ENCODE peak calls at places on chromosomes 2 and 18, in seven cellular contexts. L is fibroblast of pulmonary artery, D is adrenal gland, P is Calu3, S is WTC11, K is tibial nerve, J is psoas muscle. C is an unnamed sample.
A peak's percentile ranks its signal among the peaks of the same experiment; 100 is the strongest.

GRCh38 chr2:196331143-196331542 is 159.8 kb upstream of the STK17B start:
- DNase-seq in P (peak; percentile 25), D (no peak), L (peak; percentile 89), J (no peak), S (no peak), K (no peak), C (peak; percentile 17)

GRCh38 chr2:145691659-145692058 is 1171.7 kb upstream of the ZEB2 start:
- DNase-seq in S (no peak), L (no peak), D (no peak), J (no peak), P (no peak), K (no peak), C (no peak)

GRCh38 chr2:150482111-150482510 is 5.4 kb downstream of the RND3 start:
- DNase-seq in J (no peak), S (no peak), K (no peak), D (no peak), L (no peak), P (no peak), C (no peak)

GRCh38 chr2:134845719-134846118 is 7.3 kb downstream of the ACMSD start:
- DNase-seq in P (no peak), S (no peak), K (no peak), D (no peak), J (no peak), L (peak; percentile 8), C (no peak)

GRCh38 chr2:145563752-145564615 is 1044.1 kb upstream of the ZEB2 start:
- DNase-seq in P (no peak), K (no peak), L (no peak), J (no peak), S (no peak), D (no peak), C (no peak)

GRCh38 chr2:103986001-103986400 is 867.9 kb upstream of the POU3F3 start:
- DNase-seq in L (no peak), K (no peak), D (no peak), P (no peak), J (no peak), S (no peak), C (no peak)

GRCh38 chr2:15159751-15160177 is 401.4 kb downstream of the NBAS start:
- DNase-seq in K (no peak), J (no peak), L (peak; percentile 73), P (peak; percentile 20), D (no peak), S (no peak), C (no peak)

GRCh38 chr2:39875182-39875913 is 96.3 kb upstream of the THUMPD2 start:
- DNase-seq in K (no peak), D (peak; percentile 15), L (peak; percentile 97), J (no peak), P (no peak), S (no peak), C (peak; percentile 38)

GRCh38 chr2:95261602-95262001 is 12.6 kb upstream of the PROM2 start:
- DNase-seq in L (no peak), S (no peak), K (no peak), P (no peak), J (no peak), D (no peak), C (no peak)

GRCh38 chr2:241852981-241853631 is 5.6 kb downstream of the PDCD1 start:
- DNase-seq in P (no peak), K (peak; percentile 9), S (no peak), J (no peak), D (no peak), L (no peak), C (peak; percentile 51)

GRCh38 chr2:99159594-99159993 is 4.8 kb downstream of the LIPT1 start:
- DNase-seq in K (no peak), D (no peak), J (no peak), L (no peak), S (no peak), P (no peak), C (no peak)

GRCh38 chr2:96164459-96165184 is 19.4 kb upstream of the DUSP2 start:
- DNase-seq in S (peak; percentile 38), P (no peak), K (no peak), L (no peak), D (no peak), J (no peak), C (no peak)

GRCh38 chr2:230564805-230565779 is 147.6 kb upstream of the CAB39 start:
- DNase-seq in J (no peak), S (no peak), D (no peak), K (no peak), P (peak; percentile 22), L (no peak), C (no peak)

GRCh38 chr18:57797209-57797651 is 5.9 kb downstream of the ATP8B1 start:
- DNase-seq in K (no peak), D (no peak), P (peak; percentile 55), S (no peak), L (no peak), J (no peak), C (no peak)

GRCh38 chr2:42168459-42169099 is 574 bp upstream of the EML4 start:
- DNase-seq in S (no peak), K (no peak), P (no peak), J (no peak), L (no peak), D (no peak), C (no peak)

GRCh38 chr2:171347158-171347557 is 86.6 kb downstream of the METTL8 start:
- DNase-seq in S (no peak), P (no peak), L (no peak), D (no peak), K (no peak), J (no peak), C (no peak)

GRCh38 chr2:172496096-172496709 is 59.7 kb upstream of the PDK1 start:
- DNase-seq in J (no peak), S (no peak), K (no peak), D (no peak), P (no peak), L (no peak), C (no peak)

GRCh38 chr18:77086656-77087390 is 45.8 kb downstream of the MBP start:
- DNase-seq in K (no peak), P (peak; percentile 72), D (no peak), J (no peak), S (peak; percentile 52), L (no peak), C (peak; percentile 70)

GRCh38 chr2:153388246-153388645 is 90.3 kb downstream of the RPRM start:
- DNase-seq in L (no peak), J (no peak), S (no peak), K (no peak), P (no peak), D (no peak), C (no peak)

GRCh38 chr2:41913311-41913710 is 134.5 kb upstream of the PKDCC start:
- DNase-seq in D (no peak), J (no peak), P (no peak), S (no peak), K (no peak), L (no peak), C (no peak)

GRCh38 chr2:102050854-102051391 is 59.2 kb downstream of the IL1R2 start:
- DNase-seq in D (peak; percentile 90), J (peak; percentile 89), P (no peak), K (peak; percentile 79), L (peak; percentile 99), S (no peak), C (peak; percentile 90)

GRCh38 chr2:68414862-68415261 is 49.8 kb downstream of the PLEK start:
- DNase-seq in J (no peak), L (no peak), D (no peak), P (no peak), S (no peak), K (no peak), C (no peak)

GRCh38 chr2:191675807-191676667 is 1.9 kb upstream of the NABP1 start:
- DNase-seq in J (peak; percentile 55), D (peak; percentile 42), L (no peak), K (no peak), S (no peak), P (no peak), C (peak; percentile 43)

GRCh38 chr2:238083919-238084318 is 16.2 kb upstream of the ESPNL start:
- DNase-seq in S (no peak), J (no peak), D (no peak), K (no peak), L (no peak), P (no peak), C (no peak)
- TF ChIP-seq CTCF in S (no peak), J (no peak), D (no peak), K (no peak), L (no peak), P (no peak), C (no peak)

DNA sequence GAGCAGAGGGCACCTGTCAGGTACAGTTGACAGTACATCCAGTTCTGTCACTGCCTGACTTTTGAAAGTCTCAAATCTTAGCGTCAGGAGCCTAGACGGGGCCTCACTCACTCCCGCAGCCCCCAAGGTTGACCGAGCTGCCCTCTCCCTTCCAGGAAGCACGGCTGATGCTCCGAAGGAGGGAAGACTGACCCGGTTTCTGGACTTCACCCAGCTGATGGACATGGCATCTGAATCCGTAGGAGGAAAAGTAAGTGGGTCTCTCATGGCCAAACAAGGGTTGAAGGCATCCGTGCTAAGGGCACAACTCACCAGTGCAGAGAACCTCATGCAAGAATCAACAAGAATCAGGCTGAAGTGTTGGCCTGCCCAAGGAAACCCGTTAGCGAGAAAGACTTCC is 12.9 kb downstream of the ALLC start:
- DNase-seq in D (no peak), L (no peak), K (no peak), S (no peak), J (no peak), P (no peak), C (no peak)
- TF ChIP-seq CTCF in D (no peak), L (no peak), K (no peak), S (no peak), J (no peak), P (no peak), C (no peak)

DNA sequence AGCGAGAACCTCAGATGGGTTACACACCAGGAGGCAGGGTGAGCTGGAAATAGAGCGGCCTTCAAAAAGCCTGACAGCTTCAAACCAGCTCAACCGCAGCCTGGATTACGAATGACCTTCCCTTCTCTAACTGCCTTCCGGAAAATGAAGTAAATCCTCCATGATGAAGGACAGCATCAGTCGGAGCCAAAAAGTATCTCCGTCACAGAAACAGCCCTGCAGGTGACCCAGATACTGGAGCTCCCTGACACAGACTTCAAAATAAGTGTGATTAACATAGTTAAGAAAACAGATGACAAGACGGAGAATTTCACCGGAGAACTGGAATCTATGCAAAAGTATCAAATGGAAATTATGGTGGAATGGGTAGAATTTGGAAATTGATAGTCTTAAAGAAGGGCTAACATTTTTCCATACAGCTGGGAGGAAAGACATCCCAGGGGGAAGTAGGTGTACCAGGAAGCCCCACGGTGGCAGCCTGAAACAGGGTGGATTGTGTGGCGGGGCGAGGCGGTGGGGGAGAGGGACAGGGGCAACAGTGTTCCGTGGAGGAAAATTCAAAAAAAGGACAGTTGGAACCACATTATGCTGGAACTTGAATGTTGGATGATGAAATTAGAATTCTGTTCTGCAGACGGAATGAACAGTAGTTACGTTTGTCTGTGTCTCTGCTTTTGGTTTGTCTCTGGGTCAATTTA is 10.4 kb upstream of the CIB4 start:
- DNase-seq in D (peak; percentile 84), P (no peak), S (no peak), L (no peak), K (no peak), J (no peak), C (no peak)
- TF ChIP-seq CTCF in D (peak; percentile 33), P (no peak), S (no peak), L (no peak), K (no peak), J (no peak), C (no peak)

DNA sequence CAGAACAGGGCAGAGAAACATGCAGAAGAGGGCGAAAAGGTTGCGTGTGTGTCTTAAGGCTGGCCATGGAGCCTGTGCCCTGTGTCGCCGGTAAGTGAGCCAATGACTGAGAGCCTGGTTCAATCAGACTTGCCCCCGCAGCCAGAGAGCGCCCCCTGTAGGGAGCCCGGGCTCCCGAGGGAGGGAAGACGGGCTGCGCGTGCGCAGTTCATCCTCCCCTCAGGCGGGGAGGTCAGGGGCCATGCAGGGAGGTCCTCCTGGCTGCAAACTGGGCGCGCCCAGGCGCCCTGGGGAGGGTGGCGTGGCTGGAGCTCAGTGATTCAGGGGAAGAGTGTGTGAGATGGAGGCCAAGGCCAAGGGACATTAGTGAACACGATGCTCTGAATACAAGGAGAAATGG is 276.6 kb downstream of the PHLPP1 start:
- DNase-seq in L (no peak), D (no peak), J (no peak), P (no peak), K (no peak), S (peak; percentile 41), C (no peak)
- TF ChIP-seq CTCF in L (no peak), D (no peak), J (no peak), P (no peak), K (no peak), S (peak; percentile 22), C (no peak)

C was measured in heart left ventricle.